ENCODE peak calls at places on chromosomes 11 and 22, in six cellular contexts. One of them, this sample, is unnamed. For H3K4me1, the result is how much of the 10 kb centered on the place peaks cover.

GRCh38 chr11:57157624-57158023 is 24.1 kb upstream of the LRRC55 start:
- DNase-seq in GM23248: no peak
- DNase-seq in ovary: no peak
- DNase-seq in stomach: no peak
- DNase-seq in tibial artery: no peak
- DNase-seq in left ventricle myocardium inferior: no peak
- DNase-seq in this sample: no peak

GRCh38 chr11:105524286-105524685 is 85.6 kb upstream of the GRIA4 start:
- DNase-seq in stomach: no peak
- DNase-seq in left ventricle myocardium inferior: no peak
- DNase-seq in tibial artery: no peak
- DNase-seq in GM23248: no peak
- DNase-seq in ovary: no peak
- DNase-seq in this sample: no peak

GRCh38 chr11:45238724-45239123 is 47.4 kb downstream of the SYT13 start:
- DNase-seq in stomach: no peak
- DNase-seq in GM23248: peak
- DNase-seq in tibial artery: no peak
- DNase-seq in ovary: no peak
- DNase-seq in left ventricle myocardium inferior: no peak
- DNase-seq in this sample: no peak

GRCh38 chr11:9973921-9974320 is 310.0 kb downstream of the SWAP70 start:
- DNase-seq in left ventricle myocardium inferior: no peak
- DNase-seq in ovary: no peak
- DNase-seq in GM23248: peak
- DNase-seq in tibial artery: no peak
- DNase-seq in stomach: no peak
- DNase-seq in this sample: no peak

GRCh38 chr11:134153147-134153905 is 70.4 kb downstream of the NCAPD3 start:
- DNase-seq in left ventricle myocardium inferior: no peak
- DNase-seq in ovary: peak
- DNase-seq in tibial artery: no peak
- DNase-seq in stomach: no peak
- DNase-seq in GM23248: no peak
- DNase-seq in this sample: no peak

GRCh38 chr22:21025266-21025665 is 7.1 kb downstream of the SLC7A4 start:
- DNase-seq in tibial artery: no peak
- DNase-seq in stomach: no peak
- DNase-seq in ovary: no peak
- DNase-seq in left ventricle myocardium inferior: no peak
- DNase-seq in GM23248: no peak
- DNase-seq in this sample: no peak

GRCh38 chr11:2847511-2847910 is 38.1 kb downstream of the CDKN1C start:
- DNase-seq in left ventricle myocardium inferior: no peak
- DNase-seq in stomach: no peak
- DNase-seq in GM23248: no peak
- DNase-seq in ovary: no peak
- DNase-seq in tibial artery: no peak
- DNase-seq in this sample: no peak

GRCh38 chr22:27212617-27213177 is 555.3 kb downstream of the MIAT start:
- DNase-seq in GM23248: peak
- DNase-seq in ovary: peak
- DNase-seq in stomach: no peak
- DNase-seq in left ventricle myocardium inferior: peak
- DNase-seq in tibial artery: peak
- DNase-seq in this sample: peak

GRCh38 chr11:116446542-116446941 is 326.2 kb downstream of the BUD13 start:
- DNase-seq in tibial artery: no peak
- DNase-seq in ovary: no peak
- DNase-seq in left ventricle myocardium inferior: no peak
- DNase-seq in stomach: no peak
- DNase-seq in GM23248: no peak
- DNase-seq in this sample: no peak

GRCh38 chr11:79174045-79175008 is 266.5 kb downstream of the TENM4 start:
- DNase-seq in left ventricle myocardium inferior: no peak
- DNase-seq in GM23248: no peak
- DNase-seq in tibial artery: no peak
- DNase-seq in ovary: peak
- DNase-seq in stomach: no peak
- DNase-seq in this sample: no peak

GRCh38 chr11:130428271-130428670 is at the start of gene ADAMTS8:
- DNase-seq in GM23248: peak
- DNase-seq in tibial artery: no peak
- DNase-seq in ovary: peak
- DNase-seq in left ventricle myocardium inferior: no peak
- DNase-seq in stomach: no peak
- DNase-seq in this sample: no peak

GRCh38 chr22:38228873-38229740 is 27.3 kb downstream of the MAFF start:
- DNase-seq in GM23248: peak
- DNase-seq in ovary: no peak
- DNase-seq in left ventricle myocardium inferior: no peak
- DNase-seq in stomach: peak
- DNase-seq in tibial artery: peak
- DNase-seq in this sample: peak

GRCh38 chr11:102485095-102485722 is 32.6 kb upstream of the TMEM123 start:
- DNase-seq in GM23248: peak
- DNase-seq in ovary: no peak
- DNase-seq in tibial artery: no peak
- DNase-seq in left ventricle myocardium inferior: no peak
- DNase-seq in stomach: no peak
- DNase-seq in this sample: no peak

GRCh38 chr11:72493426-72494108 is 59.2 kb upstream of the CLPB start:
- DNase-seq in left ventricle myocardium inferior: no peak
- DNase-seq in GM23248: no peak
- DNase-seq in stomach: no peak
- DNase-seq in ovary: no peak
- DNase-seq in tibial artery: no peak
- DNase-seq in this sample: no peak

GRCh38 chr11:6611092-6612007 is 666 bp downstream of the TAF10 start:
- DNase-seq in stomach: no peak
- DNase-seq in left ventricle myocardium inferior: peak
- DNase-seq in GM23248: peak
- DNase-seq in ovary: peak
- DNase-seq in tibial artery: peak
- DNase-seq in this sample: peak

GRCh38 chr22:24486501-24486921 is 8.6 kb upstream of the UPB1 start:
- DNase-seq in left ventricle myocardium inferior: no peak
- DNase-seq in ovary: no peak
- DNase-seq in stomach: no peak
- DNase-seq in GM23248: peak
- DNase-seq in tibial artery: no peak
- DNase-seq in this sample: no peak

GRCh38 chr11:117449111-117449693 is 121.5 kb downstream of the CEP164 start:
- DNase-seq in left ventricle myocardium inferior: no peak
- DNase-seq in tibial artery: no peak
- DNase-seq in stomach: no peak
- DNase-seq in ovary: no peak
- DNase-seq in GM23248: peak
- DNase-seq in this sample: no peak

GRCh38 chr22:37177221-37177620 is 10.8 kb downstream of the C1QTNF6 start:
- DNase-seq in left ventricle myocardium inferior: no peak
- DNase-seq in ovary: no peak
- DNase-seq in tibial artery: no peak
- DNase-seq in GM23248: no peak
- DNase-seq in stomach: no peak
- DNase-seq in this sample: peak
- H3K4me1 ChIP-seq in left ventricle myocardium inferior: half or more
- H3K4me1 ChIP-seq in ovary: under half
- H3K4me1 ChIP-seq in tibial artery: under half
- H3K4me1 ChIP-seq in GM23248: under half
- H3K4me1 ChIP-seq in stomach: under half
- H3K4me1 ChIP-seq in this sample: under half

GRCh38 chr11:128550261-128550821 is 37.0 kb downstream of the ETS1 start:
- DNase-seq in GM23248: no peak
- DNase-seq in stomach: no peak
- DNase-seq in tibial artery: no peak
- DNase-seq in ovary: no peak
- DNase-seq in left ventricle myocardium inferior: no peak
- DNase-seq in this sample: no peak

GRCh38 chr11:128548655-128549255 is 38.6 kb downstream of the ETS1 start:
- DNase-seq in stomach: peak
- DNase-seq in left ventricle myocardium inferior: peak
- DNase-seq in ovary: peak
- DNase-seq in GM23248: peak
- DNase-seq in tibial artery: no peak
- DNase-seq in this sample: peak

GRCh38 chr11:128547946-128548654 is 39.3 kb downstream of the ETS1 start:
- DNase-seq in ovary: no peak
- DNase-seq in GM23248: no peak
- DNase-seq in left ventricle myocardium inferior: no peak
- DNase-seq in tibial artery: no peak
- DNase-seq in stomach: no peak
- DNase-seq in this sample: no peak

GRCh38 chr11:128550967-128551522 is 36.3 kb downstream of the ETS1 start:
- DNase-seq in tibial artery: no peak
- DNase-seq in ovary: no peak
- DNase-seq in left ventricle myocardium inferior: no peak
- DNase-seq in GM23248: no peak
- DNase-seq in stomach: no peak
- DNase-seq in this sample: no peak

DNA sequence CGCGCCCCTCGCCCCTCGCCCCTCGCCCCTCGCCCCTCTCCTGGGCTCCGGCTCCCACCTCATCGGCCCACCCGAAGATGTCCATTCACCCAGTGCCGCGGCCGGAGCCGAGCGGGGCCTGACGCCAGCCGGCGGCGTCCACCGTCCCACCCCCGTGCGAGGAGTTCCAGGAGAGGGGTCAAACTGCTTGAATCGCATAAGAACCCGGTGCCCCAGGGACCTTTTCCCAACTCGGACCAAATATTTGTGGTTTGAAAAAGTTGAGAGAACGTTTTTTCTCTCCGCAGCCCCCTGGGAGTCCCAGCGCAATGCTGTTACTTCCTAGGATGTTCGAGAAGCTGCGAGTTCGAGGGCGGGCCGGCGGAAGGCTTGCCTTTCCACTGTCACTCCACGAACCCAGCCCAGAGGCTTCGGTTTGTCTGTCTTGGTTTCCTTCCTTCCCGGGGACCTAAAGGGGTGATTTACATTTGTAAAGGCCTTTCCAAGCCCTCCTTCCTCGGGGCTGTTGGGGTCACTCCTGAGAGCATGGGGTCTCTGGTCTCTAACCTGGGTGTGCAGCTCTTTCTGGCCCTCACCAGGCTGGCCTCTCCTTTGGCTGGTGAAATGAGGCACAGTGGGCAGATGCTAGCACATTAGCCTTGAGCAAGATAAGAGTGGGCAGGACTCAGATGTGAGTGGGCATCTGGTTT is 38.0 kb downstream of the ETS1 start:
- DNase-seq in stomach: no peak
- DNase-seq in ovary: peak
- DNase-seq in left ventricle myocardium inferior: peak
- DNase-seq in GM23248: no peak
- DNase-seq in tibial artery: no peak
- DNase-seq in this sample: peak
- H3K4me1 ChIP-seq in stomach: under half
- H3K4me1 ChIP-seq in ovary: under half
- H3K4me1 ChIP-seq in left ventricle myocardium inferior: half or more
- H3K4me1 ChIP-seq in GM23248: under half
- H3K4me1 ChIP-seq in tibial artery: under half
- H3K4me1 ChIP-seq in this sample: under half

GRCh38 chr11:65209711-65210360 is 28.1 kb downstream of the CAPN1 start:
- DNase-seq in stomach: peak
- DNase-seq in GM23248: no peak
- DNase-seq in left ventricle myocardium inferior: no peak
- DNase-seq in ovary: no peak
- DNase-seq in tibial artery: no peak
- DNase-seq in this sample: no peak
- H3K4me1 ChIP-seq in stomach: under half
- H3K4me1 ChIP-seq in GM23248: under half
- H3K4me1 ChIP-seq in left ventricle myocardium inferior: under half
- H3K4me1 ChIP-seq in ovary: under half
- H3K4me1 ChIP-seq in tibial artery: under half
- H3K4me1 ChIP-seq in this sample: under half

DNA sequence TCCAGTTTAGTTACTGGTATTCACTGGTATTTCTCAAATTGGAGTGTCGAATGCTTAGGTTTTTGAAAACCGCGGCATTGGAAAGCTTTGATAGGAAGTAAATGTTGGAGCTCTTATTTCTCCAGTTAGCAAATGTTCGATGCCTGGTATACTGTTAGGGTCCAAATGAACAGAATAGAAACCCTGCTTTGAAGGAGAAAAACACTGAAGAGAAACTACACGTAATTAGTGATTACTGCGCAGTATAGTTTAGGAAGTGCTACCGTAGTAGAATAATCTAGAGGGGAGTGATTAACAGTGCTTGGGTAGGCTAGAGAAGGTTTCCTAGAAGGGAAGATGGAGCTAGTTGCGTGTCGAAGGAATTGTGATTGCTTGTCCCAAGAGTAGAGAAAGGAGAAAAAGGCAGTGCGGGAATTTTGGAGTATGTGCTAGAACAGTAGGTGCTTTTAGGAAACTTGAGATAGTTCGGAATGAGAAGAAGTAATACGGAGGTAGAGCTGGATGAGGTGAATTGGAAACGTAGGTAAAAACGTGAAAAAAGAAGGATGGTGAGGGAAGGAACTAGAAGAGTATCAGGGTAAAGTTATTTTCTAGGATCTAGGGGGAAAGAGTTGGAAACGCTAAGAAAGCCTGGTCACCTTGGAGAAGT is 1.2 kb downstream of the CEP57 start:
- DNase-seq in GM23248: no peak
- DNase-seq in stomach: no peak
- DNase-seq in left ventricle myocardium inferior: no peak
- DNase-seq in ovary: no peak
- DNase-seq in tibial artery: no peak
- DNase-seq in this sample: no peak
- H3K4me1 ChIP-seq in GM23248: under half
- H3K4me1 ChIP-seq in stomach: under half
- H3K4me1 ChIP-seq in left ventricle myocardium inferior: under half
- H3K4me1 ChIP-seq in ovary: under half
- H3K4me1 ChIP-seq in tibial artery: under half
- H3K4me1 ChIP-seq in this sample: under half

GRCh38 chr22:46055176-46055850 is 78.4 kb upstream of the WNT7B start:
- DNase-seq in tibial artery: peak
- DNase-seq in ovary: peak
- DNase-seq in stomach: peak
- DNase-seq in left ventricle myocardium inferior: peak
- DNase-seq in GM23248: peak
- DNase-seq in this sample: peak

GRCh38 chr22:46053563-46054090 is 76.7 kb upstream of the WNT7B start:
- DNase-seq in stomach: peak
- DNase-seq in GM23248: peak
- DNase-seq in left ventricle myocardium inferior: peak
- DNase-seq in ovary: peak
- DNase-seq in tibial artery: peak
- DNase-seq in this sample: peak

GRCh38 chr22:46054878-46055158 is 77.9 kb upstream of the WNT7B start:
- DNase-seq in stomach: no peak
- DNase-seq in ovary: no peak
- DNase-seq in GM23248: no peak
- DNase-seq in tibial artery: peak
- DNase-seq in left ventricle myocardium inferior: peak
- DNase-seq in this sample: no peak

GRCh38 chr22:46052801-46053562 is 76.0 kb upstream of the WNT7B start:
- DNase-seq in tibial artery: peak
- DNase-seq in GM23248: peak
- DNase-seq in stomach: peak
- DNase-seq in ovary: peak
- DNase-seq in left ventricle myocardium inferior: peak
- DNase-seq in this sample: peak

GRCh38 chr22:46054091-46054877 is 77.3 kb upstream of the WNT7B start:
- DNase-seq in left ventricle myocardium inferior: peak
- DNase-seq in stomach: peak
- DNase-seq in tibial artery: peak
- DNase-seq in ovary: peak
- DNase-seq in GM23248: peak
- DNase-seq in this sample: peak
- H3K4me1 ChIP-seq in left ventricle myocardium inferior: half or more
- H3K4me1 ChIP-seq in stomach: half or more
- H3K4me1 ChIP-seq in tibial artery: under half
- H3K4me1 ChIP-seq in ovary: under half
- H3K4me1 ChIP-seq in GM23248: half or more
- H3K4me1 ChIP-seq in this sample: half or more